ENCODE peak calls at places on chromosome 13, in ten cellular contexts. One of them, this sample, is unnamed.

GRCh38 chr13:28548468-28548867 is 53.5 kb upstream of the FLT1 start:
- DNase-seq in activated T-cell treated with anti-CD3 and anti-CD28 coated beads for 1 hour: no peak
- DNase-seq in NCI-H1105: no peak
- DNase-seq in WERI-Rb-1: no peak
- DNase-seq in AG09309: no peak
- DNase-seq in AG08396: no peak
- DNase-seq in ovary: no peak
- DNase-seq in colonic mucosa: no peak
- DNase-seq in pancreas: no peak
- DNase-seq in NT2/D1: no peak
- DNase-seq in this sample: no peak

GRCh38 chr13:58955546-58956385 is 1208.0 kb downstream of the DIAPH3 start:
- DNase-seq in activated T-cell treated with anti-CD3 and anti-CD28 coated beads for 1 hour: no peak
- DNase-seq in NCI-H1105: no peak
- DNase-seq in WERI-Rb-1: no peak
- DNase-seq in AG09309: no peak
- DNase-seq in AG08396: no peak
- DNase-seq in ovary: no peak
- DNase-seq in colonic mucosa: no peak
- DNase-seq in pancreas: no peak
- DNase-seq in NT2/D1: no peak
- DNase-seq in this sample: no peak

GRCh38 chr13:34452831-34453230 is 489.2 kb upstream of the NBEA start:
- DNase-seq in activated T-cell treated with anti-CD3 and anti-CD28 coated beads for 1 hour: no peak
- DNase-seq in NCI-H1105: no peak
- DNase-seq in WERI-Rb-1: no peak
- DNase-seq in AG09309: no peak
- DNase-seq in AG08396: no peak
- DNase-seq in ovary: no peak
- DNase-seq in colonic mucosa: no peak
- DNase-seq in pancreas: no peak
- DNase-seq in NT2/D1: no peak
- DNase-seq in this sample: no peak

GRCh38 chr13:38167164-38167822 is 182.4 kb upstream of the UFM1 start:
- DNase-seq in activated T-cell treated with anti-CD3 and anti-CD28 coated beads for 1 hour: no peak
- DNase-seq in NCI-H1105: no peak
- DNase-seq in WERI-Rb-1: no peak
- DNase-seq in AG09309: no peak
- DNase-seq in AG08396: no peak
- DNase-seq in ovary: no peak
- DNase-seq in colonic mucosa: no peak
- DNase-seq in pancreas: no peak
- DNase-seq in NT2/D1: no peak
- DNase-seq in this sample: no peak

GRCh38 chr13:108734676-108735075 is 105.3 kb downstream of the MYO16 start:
- DNase-seq in activated T-cell treated with anti-CD3 and anti-CD28 coated beads for 1 hour: no peak
- DNase-seq in NCI-H1105: no peak
- DNase-seq in WERI-Rb-1: peak
- DNase-seq in AG09309: no peak
- DNase-seq in AG08396: no peak
- DNase-seq in ovary: no peak
- DNase-seq in colonic mucosa: no peak
- DNase-seq in pancreas: no peak
- DNase-seq in NT2/D1: peak
- DNase-seq in this sample: no peak

GRCh38 chr13:22505489-22505888 is 675.3 kb upstream of the SGCG start:
- DNase-seq in activated T-cell treated with anti-CD3 and anti-CD28 coated beads for 1 hour: no peak
- DNase-seq in NCI-H1105: no peak
- DNase-seq in WERI-Rb-1: no peak
- DNase-seq in AG09309: no peak
- DNase-seq in AG08396: peak
- DNase-seq in ovary: no peak
- DNase-seq in colonic mucosa: no peak
- DNase-seq in pancreas: no peak
- DNase-seq in NT2/D1: no peak
- DNase-seq in this sample: no peak

GRCh38 chr13:100423375-100423774 is 165.2 kb downstream of the GGACT start:
- DNase-seq in activated T-cell treated with anti-CD3 and anti-CD28 coated beads for 1 hour: no peak
- DNase-seq in NCI-H1105: no peak
- DNase-seq in WERI-Rb-1: no peak
- DNase-seq in AG09309: no peak
- DNase-seq in AG08396: no peak
- DNase-seq in ovary: no peak
- DNase-seq in colonic mucosa: no peak
- DNase-seq in pancreas: no peak
- DNase-seq in NT2/D1: no peak
- DNase-seq in this sample: no peak

GRCh38 chr13:84645196-84646071 is 763.2 kb upstream of the SLITRK1 start:
- DNase-seq in activated T-cell treated with anti-CD3 and anti-CD28 coated beads for 1 hour: no peak
- DNase-seq in NCI-H1105: no peak
- DNase-seq in WERI-Rb-1: peak
- DNase-seq in AG09309: peak
- DNase-seq in AG08396: peak
- DNase-seq in ovary: no peak
- DNase-seq in colonic mucosa: no peak
- DNase-seq in pancreas: no peak
- DNase-seq in NT2/D1: no peak
- DNase-seq in this sample: no peak

GRCh38 chr13:49443327-49443688 is 556 bp downstream of the CAB39L start:
- DNase-seq in activated T-cell treated with anti-CD3 and anti-CD28 coated beads for 1 hour: no peak
- DNase-seq in NCI-H1105: no peak
- DNase-seq in WERI-Rb-1: no peak
- DNase-seq in AG09309: no peak
- DNase-seq in AG08396: peak
- DNase-seq in ovary: no peak
- DNase-seq in colonic mucosa: no peak
- DNase-seq in pancreas: no peak
- DNase-seq in NT2/D1: no peak
- DNase-seq in this sample: no peak

GRCh38 chr13:75867718-75868117 is 231.6 kb downstream of the LMO7 start:
- DNase-seq in activated T-cell treated with anti-CD3 and anti-CD28 coated beads for 1 hour: no peak
- DNase-seq in NCI-H1105: no peak
- DNase-seq in WERI-Rb-1: no peak
- DNase-seq in AG09309: no peak
- DNase-seq in AG08396: no peak
- DNase-seq in ovary: no peak
- DNase-seq in colonic mucosa: no peak
- DNase-seq in pancreas: no peak
- DNase-seq in NT2/D1: no peak
- DNase-seq in this sample: no peak

GRCh38 chr13:80668452-80668851 is 327.5 kb upstream of the SPRY2 start:
- DNase-seq in activated T-cell treated with anti-CD3 and anti-CD28 coated beads for 1 hour: no peak
- DNase-seq in NCI-H1105: no peak
- DNase-seq in WERI-Rb-1: no peak
- DNase-seq in AG09309: no peak
- DNase-seq in AG08396: no peak
- DNase-seq in ovary: no peak
- DNase-seq in colonic mucosa: no peak
- DNase-seq in pancreas: no peak
- DNase-seq in NT2/D1: no peak
- DNase-seq in this sample: no peak

GRCh38 chr13:20331949-20332348 is 99.8 kb upstream of the GJB6 start:
- DNase-seq in activated T-cell treated with anti-CD3 and anti-CD28 coated beads for 1 hour: no peak
- DNase-seq in NCI-H1105: no peak
- DNase-seq in WERI-Rb-1: no peak
- DNase-seq in AG09309: no peak
- DNase-seq in AG08396: no peak
- DNase-seq in ovary: no peak
- DNase-seq in colonic mucosa: no peak
- DNase-seq in pancreas: no peak
- DNase-seq in NT2/D1: no peak
- DNase-seq in this sample: no peak

GRCh38 chr13:113968463-113969310 is 5.2 kb downstream of the C13orf46 start:
- DNase-seq in activated T-cell treated with anti-CD3 and anti-CD28 coated beads for 1 hour: no peak
- DNase-seq in NCI-H1105: no peak
- DNase-seq in WERI-Rb-1: no peak
- DNase-seq in AG09309: no peak
- DNase-seq in AG08396: no peak
- DNase-seq in ovary: no peak
- DNase-seq in colonic mucosa: no peak
- DNase-seq in pancreas: no peak
- DNase-seq in NT2/D1: no peak
- DNase-seq in this sample: no peak

GRCh38 chr13:111475488-111475887 is 155.0 kb downstream of the TEX29 start:
- DNase-seq in activated T-cell treated with anti-CD3 and anti-CD28 coated beads for 1 hour: no peak
- DNase-seq in NCI-H1105: no peak
- DNase-seq in WERI-Rb-1: no peak
- DNase-seq in AG09309: no peak
- DNase-seq in AG08396: no peak
- DNase-seq in ovary: no peak
- DNase-seq in colonic mucosa: peak
- DNase-seq in pancreas: no peak
- DNase-seq in NT2/D1: no peak
- DNase-seq in this sample: no peak

GRCh38 chr13:28413999-28414398 is 80.9 kb downstream of the FLT1 start:
- DNase-seq in activated T-cell treated with anti-CD3 and anti-CD28 coated beads for 1 hour: no peak
- DNase-seq in NCI-H1105: no peak
- DNase-seq in WERI-Rb-1: no peak
- DNase-seq in AG09309: no peak
- DNase-seq in AG08396: no peak
- DNase-seq in ovary: no peak
- DNase-seq in colonic mucosa: no peak
- DNase-seq in pancreas: no peak
- DNase-seq in NT2/D1: no peak
- DNase-seq in this sample: no peak

GRCh38 chr13:36857273-36857672 is 38.3 kb downstream of the RFXAP start:
- DNase-seq in activated T-cell treated with anti-CD3 and anti-CD28 coated beads for 1 hour: no peak
- DNase-seq in NCI-H1105: no peak
- DNase-seq in WERI-Rb-1: no peak
- DNase-seq in AG09309: no peak
- DNase-seq in AG08396: no peak
- DNase-seq in ovary: no peak
- DNase-seq in colonic mucosa: no peak
- DNase-seq in pancreas: no peak
- DNase-seq in NT2/D1: no peak
- DNase-seq in this sample: no peak

GRCh38 chr13:110801044-110801443 is 87.5 kb downstream of the ING1 start:
- DNase-seq in activated T-cell treated with anti-CD3 and anti-CD28 coated beads for 1 hour: no peak
- DNase-seq in NCI-H1105: no peak
- DNase-seq in WERI-Rb-1: peak
- DNase-seq in AG09309: no peak
- DNase-seq in AG08396: no peak
- DNase-seq in ovary: no peak
- DNase-seq in colonic mucosa: no peak
- DNase-seq in pancreas: no peak
- DNase-seq in NT2/D1: no peak
- DNase-seq in this sample: no peak

GRCh38 chr13:30572859-30573275 is 44.9 kb upstream of the USPL1 start:
- DNase-seq in activated T-cell treated with anti-CD3 and anti-CD28 coated beads for 1 hour: no peak
- DNase-seq in NCI-H1105: no peak
- DNase-seq in WERI-Rb-1: no peak
- DNase-seq in AG09309: no peak
- DNase-seq in AG08396: peak
- DNase-seq in ovary: no peak
- DNase-seq in colonic mucosa: no peak
- DNase-seq in pancreas: no peak
- DNase-seq in NT2/D1: no peak
- DNase-seq in this sample: no peak

GRCh38 chr13:24270639-24271131 is 38.7 kb upstream of the C1QTNF9 start:
- DNase-seq in activated T-cell treated with anti-CD3 and anti-CD28 coated beads for 1 hour: peak
- DNase-seq in NCI-H1105: no peak
- DNase-seq in WERI-Rb-1: no peak
- DNase-seq in AG09309: no peak
- DNase-seq in AG08396: peak
- DNase-seq in ovary: peak
- DNase-seq in colonic mucosa: peak
- DNase-seq in pancreas: peak
- DNase-seq in NT2/D1: no peak
- DNase-seq in this sample: no peak

GRCh38 chr13:48181482-48182145 is 51.4 kb upstream of the ITM2B start:
- DNase-seq in activated T-cell treated with anti-CD3 and anti-CD28 coated beads for 1 hour: no peak
- DNase-seq in NCI-H1105: no peak
- DNase-seq in WERI-Rb-1: no peak
- DNase-seq in AG09309: no peak
- DNase-seq in AG08396: no peak
- DNase-seq in ovary: no peak
- DNase-seq in colonic mucosa: no peak
- DNase-seq in pancreas: no peak
- DNase-seq in NT2/D1: no peak
- DNase-seq in this sample: no peak

GRCh38 chr13:112879283-112879833 is 89.7 kb upstream of the MCF2L start:
- DNase-seq in activated T-cell treated with anti-CD3 and anti-CD28 coated beads for 1 hour: no peak
- DNase-seq in NCI-H1105: no peak
- DNase-seq in WERI-Rb-1: no peak
- DNase-seq in AG09309: peak
- DNase-seq in AG08396: peak
- DNase-seq in ovary: no peak
- DNase-seq in colonic mucosa: no peak
- DNase-seq in pancreas: no peak
- DNase-seq in NT2/D1: no peak
- DNase-seq in this sample: no peak

GRCh38 chr13:44818428-44818827 is 170.8 kb downstream of the NUFIP1 start:
- DNase-seq in activated T-cell treated with anti-CD3 and anti-CD28 coated beads for 1 hour: no peak
- DNase-seq in NCI-H1105: no peak
- DNase-seq in WERI-Rb-1: peak
- DNase-seq in AG09309: no peak
- DNase-seq in AG08396: no peak
- DNase-seq in ovary: no peak
- DNase-seq in colonic mucosa: no peak
- DNase-seq in pancreas: no peak
- DNase-seq in NT2/D1: peak
- DNase-seq in this sample: no peak